ENCODE peak calls at places on chromosome 9, in four cellular contexts. J is K562, S is GM12878, O is H1. B is an unnamed sample.

GRCh38 chr9:124675261-124676158 is 95.6 kb downstream of the NR6A1 start:
- DNase-seq in O (no peak), S (no peak), J (no peak), B (no peak)

GRCh38 chr9:116154334-116154975 is 864 bp downstream of the PAPPA start:
- DNase-seq in O (peak; percentile 71), J (no peak), S (no peak), B (no peak)

GRCh38 chr9:125652771-125653170 is 54.2 kb downstream of the MAPKAP1 start:
- DNase-seq in J (no peak), O (no peak), S (no peak), B (no peak)

GRCh38 chr9:122143296-122143695 is 16.3 kb downstream of the NDUFA8 start:
- DNase-seq in O (no peak), J (no peak), S (no peak), B (no peak)

GRCh38 chr9:128887049-128887448 is 5.1 kb downstream of the LRRC8A start:
- DNase-seq in S (no peak), J (no peak), O (no peak), B (no peak)

GRCh38 chr9:127176631-127177030 is 54.2 kb upstream of the ANGPTL2 start:
- DNase-seq in J (no peak), O (no peak), S (no peak), B (no peak)

GRCh38 chr9:69036319-69036718 is 767 bp downstream of the FXN start:
- DNase-seq in J (peak; percentile 31), S (no peak), O (no peak), B (peak; percentile 47)

GRCh38 chr9:16921855-16922254 is 51.4 kb upstream of the BNC2 start:
- DNase-seq in J (no peak), O (no peak), S (no peak), B (no peak)

GRCh38 chr9:111427186-111427585 is 57.0 kb downstream of the ECPAS start:
- DNase-seq in S (no peak), O (no peak), J (peak; percentile 17), B (no peak)

GRCh38 chr9:99720455-99721050 is 101.1 kb upstream of the NR4A3 start:
- DNase-seq in O (no peak), J (no peak), S (peak; percentile 55), B (no peak)

GRCh38 chr9:2697492-2697891 is 19.8 kb upstream of the KCNV2 start:
- DNase-seq in J (no peak), S (peak; percentile 75), O (no peak), B (no peak)

GRCh38 chr9:4508907-4509589 is 18.8 kb downstream of the SLC1A1 start:
- DNase-seq in J (no peak), S (no peak), O (no peak), B (no peak)

GRCh38 chr9:4137755-4138154 is 162.1 kb downstream of the GLIS3 start:
- DNase-seq in O (no peak), S (no peak), J (no peak), B (no peak)

GRCh38 chr9:26346942-26347477 is 545.6 kb downstream of the CAAP1 start:
- DNase-seq in S (no peak), O (no peak), J (no peak), B (no peak)

DNA sequence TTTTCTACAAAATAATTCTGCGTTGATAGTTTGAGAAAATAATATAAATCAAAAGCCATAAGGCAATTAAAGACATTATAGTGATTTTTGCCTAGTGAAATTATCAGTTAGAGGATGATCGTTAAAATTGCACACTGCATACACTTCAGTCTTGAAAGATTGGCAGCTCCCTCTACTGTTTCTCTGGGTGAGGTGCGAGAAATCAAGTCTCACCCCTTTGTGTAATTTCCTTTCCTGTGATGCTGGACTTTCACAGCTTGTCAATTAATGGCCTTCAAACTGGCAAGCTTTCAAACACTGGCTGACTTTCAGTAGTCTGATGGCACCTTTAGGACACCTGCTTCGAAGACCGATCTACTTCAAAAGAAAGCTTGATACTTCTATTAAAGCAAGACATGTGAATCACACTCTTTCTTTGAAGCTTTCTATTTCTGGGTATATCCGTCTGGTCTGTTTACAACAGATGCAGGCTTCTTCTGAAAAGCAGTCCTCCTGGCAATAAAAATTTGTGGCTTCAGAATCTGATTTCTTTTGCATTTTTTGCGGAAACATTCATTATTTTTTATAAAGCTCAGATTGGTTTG is 706.8 kb upstream of the PTPRD start:
- DNase-seq in S (no peak), J (no peak), O (no peak), B (no peak)
- TF ChIP-seq RFX5 in S (no peak), J (no peak), O (no peak), B (no peak)

GRCh38 chr9:36789886-36790285 is 217.2 kb downstream of the MELK start:
- DNase-seq in S (no peak), J (no peak), O (no peak), B (no peak)
- TF ChIP-seq CREB1 in S (no peak), J (no peak), O (no peak), B (no peak)

GRCh38 chr9:14043491-14043890 is 270.4 kb downstream of the NFIB start:
- DNase-seq in J (no peak), O (no peak), S (no peak), B (no peak)
- TF ChIP-seq RFX5 in J (no peak), O (no peak), S (no peak), B (no peak)

GRCh38 chr9:29793970-29794369 is 2220.7 kb upstream of the C9orf72 start:
- DNase-seq in S (no peak), O (no peak), J (no peak), B (no peak)

GRCh38 chr9:29796291-29796952 is 2223.1 kb upstream of the C9orf72 start:
- DNase-seq in S (peak; percentile 19), J (no peak), O (no peak), B (no peak)

GRCh38 chr9:29799227-29799626 is 2225.9 kb upstream of the C9orf72 start:
- DNase-seq in J (no peak), S (no peak), O (no peak), B (peak; percentile 15)

GRCh38 chr9:29802454-29802853 is 2229.2 kb upstream of the C9orf72 start:
- DNase-seq in J (no peak), S (no peak), O (no peak), B (no peak)

DNA sequence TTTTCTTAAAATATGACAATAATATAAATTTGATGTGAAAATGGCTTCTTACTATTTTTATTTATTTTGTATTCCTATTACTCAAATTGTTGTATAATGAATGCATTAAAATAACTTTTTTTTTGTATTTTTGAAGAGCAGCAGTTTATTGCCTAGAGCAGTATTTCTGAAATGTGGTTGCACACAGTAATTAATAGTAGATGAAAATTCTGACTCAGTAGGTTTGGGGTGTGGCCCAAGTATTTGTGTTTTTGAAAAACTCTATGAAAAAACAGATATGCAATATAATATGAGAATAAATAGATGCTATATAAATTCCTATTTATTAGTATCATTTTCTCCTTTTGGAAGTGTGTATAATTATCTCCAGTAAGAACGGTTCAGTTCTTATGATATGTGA is 2225.3 kb upstream of the C9orf72 start:
- DNase-seq in J (no peak), O (no peak), S (no peak), B (no peak)
- TF ChIP-seq CREB1 in J (no peak), O (no peak), S (no peak), B (no peak)